ENCODE peak calls at places on chromosomes 11 and 22, in nine cellular contexts. One of them, this sample, is unnamed.
A peak's percentile ranks its signal among the peaks of the same experiment; 100 is the strongest.

GRCh38 chr11:67416416-67417335 is 1.2 kb downstream of the CARNS1 start:
- DNase-seq in ovary: no peak
- DNase-seq in neural progenitor cell: no peak
- DNase-seq in A549: no peak
- DNase-seq in heart left ventricle: no peak
- DNase-seq in dorsolateral prefrontal cortex: no peak
- DNase-seq in cardiac fibroblast: no peak
- DNase-seq in left ventricle myocardium inferior: no peak
- DNase-seq in tibial artery: peak; percentile 57
- DNase-seq in this sample: no peak

GRCh38 chr22:33400891-33401290 is 342.7 kb upstream of the SYN3 start:
- DNase-seq in ovary: no peak
- DNase-seq in neural progenitor cell: no peak
- DNase-seq in A549: no peak
- DNase-seq in heart left ventricle: no peak
- DNase-seq in dorsolateral prefrontal cortex: no peak
- DNase-seq in cardiac fibroblast: no peak
- DNase-seq in left ventricle myocardium inferior: peak; percentile 19
- DNase-seq in tibial artery: no peak
- DNase-seq in this sample: no peak

GRCh38 chr22:22398530-22399327 is 109.8 kb downstream of the ZNF280B start:
- DNase-seq in ovary: no peak
- DNase-seq in neural progenitor cell: no peak
- DNase-seq in A549: no peak
- DNase-seq in heart left ventricle: no peak
- DNase-seq in dorsolateral prefrontal cortex: no peak
- DNase-seq in cardiac fibroblast: no peak
- DNase-seq in left ventricle myocardium inferior: no peak
- DNase-seq in tibial artery: no peak
- DNase-seq in this sample: no peak

GRCh38 chr22:46433318-46433717 is 97.8 kb downstream of the TRMU start:
- DNase-seq in ovary: no peak
- DNase-seq in neural progenitor cell: no peak
- DNase-seq in A549: no peak
- DNase-seq in heart left ventricle: no peak
- DNase-seq in dorsolateral prefrontal cortex: no peak
- DNase-seq in cardiac fibroblast: no peak
- DNase-seq in left ventricle myocardium inferior: no peak
- DNase-seq in tibial artery: no peak
- DNase-seq in this sample: no peak

GRCh38 chr11:62856333-62856910 is 17.0 kb upstream of the WDR74 start:
- DNase-seq in ovary: no peak
- DNase-seq in neural progenitor cell: no peak
- DNase-seq in A549: no peak
- DNase-seq in heart left ventricle: no peak
- DNase-seq in dorsolateral prefrontal cortex: no peak
- DNase-seq in cardiac fibroblast: no peak
- DNase-seq in left ventricle myocardium inferior: no peak
- DNase-seq in tibial artery: no peak
- DNase-seq in this sample: no peak

GRCh38 chr11:131943296-131943695 is 572.9 kb downstream of the NTM start:
- DNase-seq in ovary: no peak
- DNase-seq in neural progenitor cell: no peak
- DNase-seq in A549: no peak
- DNase-seq in heart left ventricle: no peak
- DNase-seq in dorsolateral prefrontal cortex: no peak
- DNase-seq in cardiac fibroblast: no peak
- DNase-seq in left ventricle myocardium inferior: no peak
- DNase-seq in tibial artery: no peak
- DNase-seq in this sample: no peak

GRCh38 chr22:42172385-42173172 is 42.0 kb upstream of the CYP2D6 start:
- DNase-seq in ovary: no peak
- DNase-seq in neural progenitor cell: no peak
- DNase-seq in A549: no peak
- DNase-seq in heart left ventricle: no peak
- DNase-seq in dorsolateral prefrontal cortex: no peak
- DNase-seq in cardiac fibroblast: peak; percentile 61
- DNase-seq in left ventricle myocardium inferior: no peak
- DNase-seq in tibial artery: no peak
- DNase-seq in this sample: no peak

GRCh38 chr11:95715777-95716241 is 73.8 kb downstream of the FAM76B start:
- DNase-seq in ovary: no peak
- DNase-seq in neural progenitor cell: no peak
- DNase-seq in A549: no peak
- DNase-seq in heart left ventricle: no peak
- DNase-seq in dorsolateral prefrontal cortex: peak; percentile 50
- DNase-seq in cardiac fibroblast: peak; percentile 66
- DNase-seq in left ventricle myocardium inferior: no peak
- DNase-seq in tibial artery: no peak
- DNase-seq in this sample: no peak

GRCh38 chr22:30575011-30575671 is 676 bp upstream of the GAL3ST1 start:
- DNase-seq in ovary: peak; percentile 38
- DNase-seq in neural progenitor cell: peak; percentile 31
- DNase-seq in A549: no peak
- DNase-seq in heart left ventricle: no peak
- DNase-seq in dorsolateral prefrontal cortex: peak; percentile 62
- DNase-seq in cardiac fibroblast: peak; percentile 74
- DNase-seq in left ventricle myocardium inferior: peak; percentile 30
- DNase-seq in tibial artery: peak; percentile 48
- DNase-seq in this sample: peak; percentile 90

GRCh38 chr11:76782526-76783293 is 446 bp upstream of the TSKU start:
- DNase-seq in ovary: peak; percentile 90
- DNase-seq in neural progenitor cell: peak; percentile 98
- DNase-seq in A549: peak; percentile 87
- DNase-seq in heart left ventricle: peak; percentile 87
- DNase-seq in dorsolateral prefrontal cortex: peak; percentile 62
- DNase-seq in cardiac fibroblast: peak; percentile 94
- DNase-seq in left ventricle myocardium inferior: peak; percentile 91
- DNase-seq in tibial artery: peak; percentile 91
- DNase-seq in this sample: peak; percentile 99

GRCh38 chr11:76783294-76783900 is at the start of gene TSKU:
- DNase-seq in ovary: peak; percentile 46
- DNase-seq in neural progenitor cell: no peak
- DNase-seq in A549: no peak
- DNase-seq in heart left ventricle: no peak
- DNase-seq in dorsolateral prefrontal cortex: no peak
- DNase-seq in cardiac fibroblast: peak; percentile 33
- DNase-seq in left ventricle myocardium inferior: no peak
- DNase-seq in tibial artery: no peak
- DNase-seq in this sample: no peak

GRCh38 chr11:76781861-76782500 is 1.2 kb upstream of the TSKU start:
- DNase-seq in ovary: no peak
- DNase-seq in neural progenitor cell: no peak
- DNase-seq in A549: no peak
- DNase-seq in heart left ventricle: no peak
- DNase-seq in dorsolateral prefrontal cortex: no peak
- DNase-seq in cardiac fibroblast: no peak
- DNase-seq in left ventricle myocardium inferior: no peak
- DNase-seq in tibial artery: no peak
- DNase-seq in this sample: no peak

GRCh38 chr11:76785513-76785912 is 2.4 kb downstream of the TSKU start:
- DNase-seq in ovary: no peak
- DNase-seq in neural progenitor cell: peak; percentile 62
- DNase-seq in A549: no peak
- DNase-seq in heart left ventricle: no peak
- DNase-seq in dorsolateral prefrontal cortex: no peak
- DNase-seq in cardiac fibroblast: no peak
- DNase-seq in left ventricle myocardium inferior: no peak
- DNase-seq in tibial artery: no peak
- DNase-seq in this sample: no peak

GRCh38 chr11:76783901-76784813 is 1.0 kb downstream of the TSKU start:
- DNase-seq in ovary: peak; percentile 88
- DNase-seq in neural progenitor cell: peak; percentile 96
- DNase-seq in A549: no peak
- DNase-seq in heart left ventricle: peak; percentile 62
- DNase-seq in dorsolateral prefrontal cortex: no peak
- DNase-seq in cardiac fibroblast: peak; percentile 87
- DNase-seq in left ventricle myocardium inferior: peak; percentile 68
- DNase-seq in tibial artery: no peak
- DNase-seq in this sample: peak; percentile 90
- H3K4me3 ChIP-seq in ovary: peak overlapping the region; percentile 94
- H3K4me3 ChIP-seq in neural progenitor cell: peak overlapping the region; percentile 80
- H3K4me3 ChIP-seq in A549: peak overlapping the region; percentile 71
- H3K4me3 ChIP-seq in heart left ventricle: peak overlapping the region; percentile 88
- H3K4me3 ChIP-seq in dorsolateral prefrontal cortex: peak overlapping the region; percentile 76
- H3K4me3 ChIP-seq in cardiac fibroblast: peak overlapping the region; percentile 95
- H3K4me3 ChIP-seq in left ventricle myocardium inferior: peak overlapping the region; percentile 93
- H3K4me3 ChIP-seq in tibial artery: peak overlapping the region; percentile 73
- H3K4me3 ChIP-seq in this sample: peak overlapping the region; percentile 94

GRCh38 chr11:75572744-75573143 is 10.7 kb downstream of the SERPINH1 start:
- DNase-seq in ovary: no peak
- DNase-seq in neural progenitor cell: no peak
- DNase-seq in A549: no peak
- DNase-seq in heart left ventricle: no peak
- DNase-seq in dorsolateral prefrontal cortex: no peak
- DNase-seq in cardiac fibroblast: no peak
- DNase-seq in left ventricle myocardium inferior: no peak
- DNase-seq in tibial artery: no peak
- DNase-seq in this sample: no peak

GRCh38 chr11:75576445-75577049 is 14.5 kb downstream of the SERPINH1 start:
- DNase-seq in ovary: peak; percentile 69
- DNase-seq in neural progenitor cell: no peak
- DNase-seq in A549: no peak
- DNase-seq in heart left ventricle: no peak
- DNase-seq in dorsolateral prefrontal cortex: no peak
- DNase-seq in cardiac fibroblast: peak; percentile 68
- DNase-seq in left ventricle myocardium inferior: no peak
- DNase-seq in tibial artery: peak; percentile 69
- DNase-seq in this sample: peak; percentile 80

GRCh38 chr11:75577198-75577597 is 15.1 kb downstream of the SERPINH1 start:
- DNase-seq in ovary: no peak
- DNase-seq in neural progenitor cell: peak; percentile 59
- DNase-seq in A549: peak; percentile 61
- DNase-seq in heart left ventricle: no peak
- DNase-seq in dorsolateral prefrontal cortex: no peak
- DNase-seq in cardiac fibroblast: peak; percentile 48
- DNase-seq in left ventricle myocardium inferior: no peak
- DNase-seq in tibial artery: no peak
- DNase-seq in this sample: peak; percentile 39

GRCh38 chr11:75576017-75576416 is 14.0 kb downstream of the SERPINH1 start:
- DNase-seq in ovary: no peak
- DNase-seq in neural progenitor cell: no peak
- DNase-seq in A549: no peak
- DNase-seq in heart left ventricle: no peak
- DNase-seq in dorsolateral prefrontal cortex: no peak
- DNase-seq in cardiac fibroblast: no peak
- DNase-seq in left ventricle myocardium inferior: no peak
- DNase-seq in tibial artery: no peak
- DNase-seq in this sample: no peak

DNA sequence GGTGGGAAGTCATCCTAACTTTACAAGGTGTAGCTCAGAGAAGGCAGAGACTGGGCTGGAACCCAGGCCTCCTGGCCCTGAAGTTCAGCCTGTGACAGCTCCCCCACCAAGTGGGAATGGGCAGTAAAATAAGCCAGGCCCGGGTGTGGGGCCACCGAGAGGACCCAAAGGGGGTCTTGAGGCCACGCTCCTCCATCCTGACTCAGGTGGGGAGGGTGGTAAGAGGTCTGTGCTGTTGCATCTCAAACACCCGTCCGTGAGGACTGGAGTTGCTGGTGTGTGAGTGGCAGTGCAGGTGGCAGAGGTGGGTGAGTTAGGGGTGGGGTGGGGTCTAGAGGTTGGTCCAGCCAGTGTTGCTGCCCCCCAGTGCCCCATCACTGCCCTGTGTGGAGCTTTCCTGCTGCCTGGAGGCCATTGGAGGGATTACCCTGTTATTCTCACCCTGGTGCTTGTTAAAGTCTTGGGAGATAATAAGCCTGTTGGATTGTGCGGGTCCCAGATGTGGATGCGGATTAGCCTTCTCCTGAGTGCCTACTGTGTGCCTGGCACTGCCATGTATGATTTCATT is 12.7 kb downstream of the SERPINH1 start:
- DNase-seq in ovary: no peak
- DNase-seq in neural progenitor cell: no peak
- DNase-seq in A549: no peak
- DNase-seq in heart left ventricle: no peak
- DNase-seq in dorsolateral prefrontal cortex: no peak
- DNase-seq in cardiac fibroblast: no peak
- DNase-seq in left ventricle myocardium inferior: no peak
- DNase-seq in tibial artery: no peak
- DNase-seq in this sample: no peak
- TF ChIP-seq CTCF in ovary: no peak
- TF ChIP-seq CTCF in neural progenitor cell: peak; percentile 16
- TF ChIP-seq CTCF in A549: no peak
- TF ChIP-seq CTCF in heart left ventricle: peak; percentile 20
- TF ChIP-seq CTCF in dorsolateral prefrontal cortex: no peak
- TF ChIP-seq CTCF in cardiac fibroblast: peak; percentile 47
- TF ChIP-seq CTCF in left ventricle myocardium inferior: peak; percentile 33
- TF ChIP-seq CTCF in tibial artery: peak; percentile 28
- TF ChIP-seq CTCF in this sample: peak; percentile 56

GRCh38 chr11:73273246-73273890 is 1.2 kb downstream of the P2RY6 start:
- DNase-seq in ovary: no peak
- DNase-seq in neural progenitor cell: no peak
- DNase-seq in A549: no peak
- DNase-seq in heart left ventricle: no peak
- DNase-seq in dorsolateral prefrontal cortex: no peak
- DNase-seq in cardiac fibroblast: no peak
- DNase-seq in left ventricle myocardium inferior: no peak
- DNase-seq in tibial artery: no peak
- DNase-seq in this sample: no peak
- H3K4me3 ChIP-seq in ovary: no peak overlapping the region
- H3K4me3 ChIP-seq in neural progenitor cell: no peak overlapping the region
- H3K4me3 ChIP-seq in A549: peak overlapping the region; percentile 47
- H3K4me3 ChIP-seq in heart left ventricle: peak overlapping the region; percentile 32
- H3K4me3 ChIP-seq in dorsolateral prefrontal cortex: no peak overlapping the region
- H3K4me3 ChIP-seq in cardiac fibroblast: no peak overlapping the region
- H3K4me3 ChIP-seq in left ventricle myocardium inferior: peak overlapping the region; percentile 44
- H3K4me3 ChIP-seq in tibial artery: no peak overlapping the region
- H3K4me3 ChIP-seq in this sample: no peak overlapping the region

GRCh38 chr11:59616396-59616982 is 915 bp upstream of the OSBP start:
- DNase-seq in ovary: no peak
- DNase-seq in neural progenitor cell: peak; percentile 97
- DNase-seq in A549: no peak
- DNase-seq in heart left ventricle: no peak
- DNase-seq in dorsolateral prefrontal cortex: no peak
- DNase-seq in cardiac fibroblast: no peak
- DNase-seq in left ventricle myocardium inferior: peak; percentile 96
- DNase-seq in tibial artery: no peak
- DNase-seq in this sample: no peak

GRCh38 chr11:59615132-59615636 is 390 bp downstream of the OSBP start:
- DNase-seq in ovary: peak; percentile 30
- DNase-seq in neural progenitor cell: no peak
- DNase-seq in A549: peak; percentile 28
- DNase-seq in heart left ventricle: peak; percentile 43
- DNase-seq in dorsolateral prefrontal cortex: peak; percentile 63
- DNase-seq in cardiac fibroblast: no peak
- DNase-seq in left ventricle myocardium inferior: peak; percentile 30
- DNase-seq in tibial artery: peak; percentile 30
- DNase-seq in this sample: no peak

GRCh38 chr11:59614277-59615131 is 1.1 kb downstream of the OSBP start:
- DNase-seq in ovary: no peak
- DNase-seq in neural progenitor cell: no peak
- DNase-seq in A549: no peak
- DNase-seq in heart left ventricle: no peak
- DNase-seq in dorsolateral prefrontal cortex: no peak
- DNase-seq in cardiac fibroblast: peak; percentile 21
- DNase-seq in left ventricle myocardium inferior: no peak
- DNase-seq in tibial artery: no peak
- DNase-seq in this sample: peak; percentile 14

GRCh38 chr11:59617876-59618275 is 2.3 kb upstream of the OSBP start:
- DNase-seq in ovary: no peak
- DNase-seq in neural progenitor cell: no peak
- DNase-seq in A549: no peak
- DNase-seq in heart left ventricle: no peak
- DNase-seq in dorsolateral prefrontal cortex: no peak
- DNase-seq in cardiac fibroblast: no peak
- DNase-seq in left ventricle myocardium inferior: no peak
- DNase-seq in tibial artery: no peak
- DNase-seq in this sample: no peak

GRCh38 chr11:59615637-59616395 is at the start of gene OSBP:
- DNase-seq in ovary: peak; percentile 99
- DNase-seq in neural progenitor cell: peak; percentile 98
- DNase-seq in A549: peak; percentile 99
- DNase-seq in heart left ventricle: peak; percentile 100
- DNase-seq in dorsolateral prefrontal cortex: peak; percentile 100
- DNase-seq in cardiac fibroblast: peak; percentile 100
- DNase-seq in left ventricle myocardium inferior: peak; percentile 99
- DNase-seq in tibial artery: peak; percentile 100
- DNase-seq in this sample: peak; percentile 100
- TF ChIP-seq CTCF in ovary: no peak
- TF ChIP-seq CTCF in neural progenitor cell: no peak
- TF ChIP-seq CTCF in A549: no peak
- TF ChIP-seq CTCF in heart left ventricle: peak; percentile 2
- TF ChIP-seq CTCF in dorsolateral prefrontal cortex: peak; percentile 20
- TF ChIP-seq CTCF in cardiac fibroblast: no peak
- TF ChIP-seq CTCF in left ventricle myocardium inferior: peak; percentile 32
- TF ChIP-seq CTCF in tibial artery: no peak
- TF ChIP-seq CTCF in this sample: no peak